ENCODE peak calls at places on chromosome 1, in five cellular contexts. Y, P, R, M and U are unnamed samples.

GRCh38 chr1:78490861-78491310 is at the start of gene PTGFR:
- DNase-seq in Y (no peak), P (peak), R (peak), M (peak), U (peak)

GRCh38 chr1:41435570-41436178 is 48.8 kb downstream of the EDN2 start:
- DNase-seq in Y (no peak), P (no peak), R (no peak), M (no peak), U (no peak)

GRCh38 chr1:238710697-238711096 is 675.7 kb upstream of the CHRM3 start:
- DNase-seq in Y (no peak), P (peak), R (peak), M (no peak), U (no peak)

GRCh38 chr1:151908228-151908691 is 1.1 kb downstream of the THEM4 start:
- DNase-seq in Y (no peak), P (peak), R (peak), M (no peak), U (no peak)

GRCh38 chr1:198788561-198789064 is 149.8 kb downstream of the PTPRC start:
- DNase-seq in Y (no peak), P (peak), R (no peak), M (no peak), U (no peak)

GRCh38 chr1:178344513-178345077 is 152.2 kb downstream of the CLEC20A start:
- DNase-seq in Y (no peak), P (peak), R (peak), M (no peak), U (no peak)

GRCh38 chr1:7042322-7043231 is 257.3 kb downstream of the CAMTA1 start:
- DNase-seq in Y (no peak), P (peak), R (peak), M (no peak), U (peak)

GRCh38 chr1:92404661-92405060 is 82.1 kb downstream of the GFI1 start:
- DNase-seq in Y (no peak), P (peak), R (peak), M (no peak), U (no peak)

GRCh38 chr1:147624529-147624928 is 45.8 kb downstream of the ACP6 start:
- DNase-seq in Y (no peak), P (no peak), R (no peak), M (no peak), U (no peak)

GRCh38 chr1:245111073-245111472 is 43.7 kb upstream of the KIF26B start:
- DNase-seq in Y (no peak), P (no peak), R (no peak), M (no peak), U (no peak)

GRCh38 chr1:21655259-21655658 is 13.9 kb downstream of the RAP1GAP start:
- DNase-seq in Y (no peak), P (no peak), R (no peak), M (no peak), U (no peak)

GRCh38 chr1:76124196-76124595 is 49.6 kb downstream of the ST6GALNAC3 start:
- DNase-seq in Y (no peak), P (no peak), R (peak), M (no peak), U (no peak)

GRCh38 chr1:235027076-235027861 is 101.4 kb downstream of the TOMM20 start:
- DNase-seq in Y (no peak), P (no peak), R (no peak), M (no peak), U (no peak)

GRCh38 chr1:65793359-65793732 is 651 bp downstream of the PDE4B start:
- DNase-seq in Y (no peak), P (peak), R (no peak), M (no peak), U (no peak)

GRCh38 chr1:171852273-171852672 is 11.0 kb downstream of the DNM3 start:
- DNase-seq in Y (no peak), P (peak), R (peak), M (no peak), U (no peak)

GRCh38 chr1:25903986-25904385 is 2.2 kb downstream of the STMN1 start:
- DNase-seq in Y (no peak), P (no peak), R (no peak), M (no peak), U (no peak)

GRCh38 chr1:25906644-25907300 is 553 bp upstream of the STMN1 start:
- DNase-seq in Y (no peak), P (no peak), R (peak), M (no peak), U (peak)

GRCh38 chr1:25904942-25905679 is 1.1 kb downstream of the STMN1 start:
- DNase-seq in Y (peak), P (peak), R (peak), M (peak), U (peak)

GRCh38 chr1:25907473-25908058 is 1.3 kb upstream of the STMN1 start:
- DNase-seq in Y (no peak), P (no peak), R (no peak), M (no peak), U (no peak)

GRCh38 chr1:25905680-25906643 is at the start of gene STMN1:
- DNase-seq in Y (peak), P (peak), R (peak), M (peak), U (peak)
- TF ChIP-seq CTCF in Y (no peak), P (no peak), R (no peak), M (no peak), U (no peak)

DNA sequence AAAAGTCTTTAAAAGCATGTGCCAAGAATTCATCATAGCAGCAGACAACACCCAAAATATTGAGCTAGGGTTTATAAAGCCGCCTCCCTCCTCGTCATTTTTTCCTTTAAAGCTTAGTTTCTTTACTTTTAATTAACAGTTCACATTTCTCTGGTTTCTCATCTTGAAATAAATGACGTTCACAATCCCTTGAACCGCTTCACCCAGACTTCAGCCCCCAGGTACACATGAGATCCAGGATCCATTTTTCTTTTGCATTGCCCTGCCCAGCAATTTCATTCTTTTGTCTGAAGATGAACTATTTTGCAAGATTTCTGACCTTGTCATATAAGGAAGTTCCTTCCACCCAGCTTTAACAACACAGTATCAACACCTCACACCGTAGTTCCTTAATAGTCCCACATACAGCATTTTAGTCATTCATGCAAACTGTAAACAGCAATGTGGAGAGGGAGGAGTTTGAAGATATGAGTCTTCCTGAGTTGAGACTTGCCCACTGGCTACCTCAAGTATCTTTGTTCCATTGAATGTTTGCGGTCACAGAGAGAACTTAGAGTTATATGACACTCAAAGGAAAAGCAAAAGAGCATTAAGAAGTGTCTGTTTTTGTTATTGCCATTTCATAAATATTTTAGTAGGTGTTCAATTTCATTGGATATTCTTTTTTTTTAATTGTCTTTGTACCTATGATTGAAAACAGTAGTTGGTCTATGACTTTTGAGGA is 35.3 kb upstream of the CACYBP start:
- DNase-seq in Y (no peak), P (peak), R (peak), M (no peak), U (no peak)
- H3K4me3 ChIP-seq in Y (peak), P (no peak), R (peak), M (no peak), U (no peak)

DNA sequence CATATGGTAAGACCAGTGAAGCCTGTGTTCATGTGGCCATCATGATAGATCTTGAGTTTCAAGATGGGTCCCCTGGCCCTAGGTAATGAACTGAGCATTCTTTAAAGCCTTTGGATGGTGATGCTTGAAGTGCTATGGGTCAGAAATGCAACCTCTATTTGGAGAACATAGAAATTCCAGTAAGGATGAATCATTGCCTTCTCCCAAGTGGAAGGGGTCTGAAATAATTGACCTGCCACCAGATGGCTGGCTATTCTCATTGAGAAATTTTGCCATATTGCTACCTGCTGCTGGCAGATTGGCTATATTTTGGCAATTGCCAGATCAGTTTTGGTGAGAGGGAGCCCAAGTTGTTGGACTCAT is 739 bp upstream of the IFI6 start:
- DNase-seq in Y (no peak), P (peak), R (no peak), M (no peak), U (no peak)
- TF ChIP-seq CTCF in Y (no peak), P (no peak), R (no peak), M (no peak), U (no peak)

GRCh38 chr1:51344276-51344601 is 13.9 kb upstream of the TTC39A start:
- DNase-seq in Y (no peak), P (no peak), R (no peak), M (no peak), U (no peak)
- H3K4me3 ChIP-seq in Y (no peak), P (no peak), R (peak), M (no peak), U (no peak)

DNA sequence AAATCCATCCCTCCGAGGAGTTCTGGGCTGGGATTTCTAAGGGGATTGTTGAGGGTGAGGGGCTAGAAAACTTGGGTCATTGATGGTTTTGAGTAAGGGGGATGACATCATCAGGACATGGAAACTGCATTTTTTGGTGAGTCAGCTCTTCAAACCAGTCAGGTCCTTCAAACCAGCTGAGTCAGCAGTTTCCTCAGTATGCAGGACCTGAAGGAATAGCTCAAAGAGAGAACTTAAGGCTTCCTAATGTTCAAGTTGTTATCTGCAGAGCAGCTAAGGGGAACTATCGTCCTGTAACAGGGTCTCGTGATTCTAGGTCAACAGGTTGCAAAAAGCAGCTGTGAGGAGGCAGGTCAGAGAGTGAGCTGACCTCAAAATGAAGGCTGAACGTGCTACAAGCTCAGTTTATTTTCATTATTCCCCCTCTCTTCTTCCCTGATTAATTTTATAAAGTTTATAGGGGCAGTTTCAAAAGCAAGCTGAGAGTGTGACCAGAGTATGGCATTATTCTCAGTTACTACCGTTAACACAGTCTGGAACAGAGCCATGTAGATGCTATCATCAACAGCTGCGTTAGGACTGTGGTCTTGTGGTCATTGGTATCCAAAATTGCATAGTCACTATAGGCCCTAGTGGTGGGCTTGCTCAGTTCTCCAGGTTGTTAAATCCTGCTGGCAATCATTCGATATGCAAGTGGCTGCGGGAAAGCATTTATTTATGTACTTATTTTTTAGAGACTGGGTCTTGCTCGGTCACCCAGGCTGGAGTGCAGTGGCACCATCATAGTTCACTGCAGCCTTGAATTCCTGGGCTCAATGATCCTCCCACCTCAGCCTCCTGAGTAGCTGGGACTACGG is 10.7 kb upstream of the SDC3 start:
- DNase-seq in Y (no peak), P (peak), R (peak), M (no peak), U (peak)
- TF ChIP-seq CTCF in Y (no peak), P (no peak), R (no peak), M (no peak), U (no peak)

GRCh38 chr1:203480525-203481084 is 5.0 kb downstream of the PRELP start:
- DNase-seq in Y (peak), P (peak), R (peak), M (no peak), U (peak)
- H3K4me3 ChIP-seq in Y (peak), P (no peak), R (no peak), M (no peak), U (no peak)

GRCh38 chr1:20366076-20366765 is 75.5 kb downstream of the VWA5B1 start:
- DNase-seq in Y (no peak), P (no peak), R (no peak), M (no peak), U (no peak)

GRCh38 chr1:20367626-20368025 is 77.0 kb downstream of the VWA5B1 start:
- DNase-seq in Y (no peak), P (no peak), R (no peak), M (no peak), U (no peak)

GRCh38 chr1:20368866-20369545 is 78.3 kb downstream of the VWA5B1 start:
- DNase-seq in Y (no peak), P (no peak), R (no peak), M (no peak), U (no peak)

GRCh38 chr1:20365421-20366075 is 74.9 kb downstream of the VWA5B1 start:
- DNase-seq in Y (no peak), P (no peak), R (no peak), M (no peak), U (no peak)

DNA sequence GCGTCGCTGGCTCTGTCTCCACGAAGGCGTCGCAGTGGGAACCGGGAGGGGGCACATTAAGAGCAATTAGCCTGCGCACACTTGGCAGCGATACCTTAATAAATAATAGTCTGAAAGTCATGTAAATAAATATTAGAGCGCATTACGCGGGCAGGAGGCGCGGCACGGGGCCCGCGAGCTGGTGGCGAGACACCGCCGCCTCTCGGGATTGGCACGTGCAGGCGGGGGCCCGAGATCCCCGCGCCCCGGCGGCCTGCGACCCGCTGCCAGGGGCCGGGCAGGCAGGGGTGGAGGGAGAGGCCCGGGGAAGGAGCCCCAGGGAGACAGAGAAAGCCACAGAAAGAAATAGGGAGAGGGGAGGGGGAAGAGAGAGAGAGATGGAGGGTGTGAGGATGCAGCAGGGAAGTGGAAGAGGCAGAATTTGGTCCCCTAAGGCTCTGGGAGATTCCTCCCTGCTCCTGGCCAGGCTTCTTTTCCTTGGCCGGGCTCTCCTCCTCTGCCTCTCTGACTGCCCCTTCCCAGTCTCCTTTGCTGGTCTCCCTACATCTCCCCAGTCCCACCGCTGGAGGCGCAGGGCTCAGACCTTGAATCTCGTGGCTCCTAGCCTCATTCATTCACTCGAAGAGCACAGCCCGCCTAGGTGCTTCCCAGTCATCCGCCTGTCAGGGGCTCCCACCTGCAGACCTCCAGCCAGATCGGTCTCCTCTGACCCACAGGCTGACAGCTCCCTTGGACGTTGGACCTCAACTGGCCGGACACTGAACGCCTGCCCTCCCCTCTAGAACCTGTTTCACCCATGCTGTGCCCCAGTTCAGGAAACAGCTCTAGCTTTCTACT is 76.3 kb downstream of the VWA5B1 start:
- DNase-seq in Y (peak), P (peak), R (peak), M (no peak), U (peak)
- TF ChIP-seq CTCF in Y (peak), P (peak), R (peak), M (peak), U (peak)

GRCh38 chr1:205667909-205668643 is 12.2 kb downstream of the SLC45A3 start:
- DNase-seq in Y (no peak), P (no peak), R (peak), M (no peak), U (no peak)
- H3K4me3 ChIP-seq in Y (no peak), P (no peak), R (no peak), M (no peak), U (no peak)